ENCODE peak calls at places on chromosome 13, in four cellular contexts. D is gastrocnemius medialis, X is Caco-2, F is heart right ventricle. H is an unnamed sample.

GRCh38 chr13:42107006-42107405 is 58.6 kb downstream of the DGKH start:
- DNase-seq in D (no peak), X (no peak), F (no peak), H (no peak)

GRCh38 chr13:35675651-35676050 is 199.2 kb upstream of the MAB21L1 start:
- DNase-seq in D (no peak), X (no peak), F (no peak), H (no peak)

GRCh38 chr13:49620170-49620621 is 8.1 kb upstream of the ARL11 start:
- DNase-seq in D (no peak), X (no peak), F (peak; percentile 29), H (no peak)

GRCh38 chr13:74931698-74932433 is 550.1 kb downstream of the TBC1D4 start:
- DNase-seq in D (no peak), X (no peak), F (no peak), H (no peak)

GRCh38 chr13:53170910-53171309 is 142.3 kb downstream of the OLFM4 start:
- DNase-seq in D (peak; percentile 14), X (no peak), F (no peak), H (no peak)

GRCh38 chr13:33140161-33140560 is 123.9 kb downstream of the KL start:
- DNase-seq in D (no peak), X (no peak), F (no peak), H (no peak)

GRCh38 chr13:24131749-24132148 is 28.8 kb upstream of the SPATA13 start:
- DNase-seq in D (no peak), X (no peak), F (no peak), H (no peak)

GRCh38 chr13:26759156-26759906 is 1.3 kb downstream of the GPR12 start:
- DNase-seq in D (no peak), X (no peak), F (no peak), H (no peak)

GRCh38 chr13:68078874-68079273 is 848.7 kb upstream of the PCDH9 start:
- DNase-seq in D (no peak), X (no peak), F (no peak), H (no peak)

GRCh38 chr13:22061806-22062391 is 391.0 kb downstream of the FGF9 start:
- DNase-seq in D (no peak), X (no peak), F (no peak), H (no peak)

GRCh38 chr13:73059460-73060250 is 850 bp downstream of the KLF5 start:
- DNase-seq in D (peak; percentile 72), X (peak; percentile 83), F (peak; percentile 55), H (peak; percentile 73)

DNA sequence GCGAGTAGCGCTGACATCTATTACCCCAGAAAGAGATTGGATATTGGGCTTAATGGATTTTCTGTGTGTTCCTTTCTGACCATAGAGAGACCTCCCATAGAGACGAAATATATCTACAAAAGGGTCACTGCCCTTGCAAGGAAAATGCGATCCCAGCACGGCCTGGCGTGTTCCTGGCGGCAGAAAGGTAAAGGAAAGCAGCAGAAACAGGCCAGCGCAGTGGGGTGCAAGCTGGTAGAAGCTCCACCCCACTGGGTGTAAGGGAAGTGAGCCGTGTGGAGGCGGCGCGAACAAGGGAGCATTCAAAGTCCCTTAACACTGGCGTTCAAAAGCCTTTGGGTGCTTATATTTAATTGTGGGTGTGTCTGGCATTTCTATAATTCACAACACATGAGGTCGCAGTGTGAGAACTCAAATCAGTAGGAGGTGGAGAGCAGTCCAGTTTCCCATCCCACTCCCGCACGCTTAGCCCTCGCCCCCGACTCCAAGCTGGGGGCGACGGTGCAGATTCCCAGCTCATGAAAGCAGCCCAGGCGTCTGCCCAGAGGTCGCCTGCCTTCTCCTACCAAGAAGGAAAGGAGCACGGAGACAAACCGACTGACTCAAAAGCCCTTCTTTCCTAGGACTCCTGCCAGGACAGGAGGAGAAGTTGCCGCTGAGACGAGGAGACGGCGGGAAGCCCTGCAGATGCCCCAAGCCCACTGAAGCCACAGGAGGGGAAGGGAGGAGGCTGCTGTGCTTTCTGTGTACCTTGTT is 478.4 kb downstream of the FOXO1 start:
- DNase-seq in D (no peak), X (no peak), F (no peak), H (no peak)
- H3K4me1 ChIP-seq in D (peaks cover 29% of the 10 kb centered on the region), X (peaks cover 18% of the 10 kb centered on the region), F (peaks cover 34% of the 10 kb centered on the region), H (peaks cover 21% of the 10 kb centered on the region)

GRCh38 chr13:20671789-20672188 is 31.7 kb upstream of the IL17D start:
- DNase-seq in D (no peak), X (no peak), F (no peak), H (no peak)
- H3K36me3 ChIP-seq in D (no peaks in the 10 kb centered on the region), X (no peaks in the 10 kb centered on the region), F (no peaks in the 10 kb centered on the region), H (no peaks in the 10 kb centered on the region)

DNA sequence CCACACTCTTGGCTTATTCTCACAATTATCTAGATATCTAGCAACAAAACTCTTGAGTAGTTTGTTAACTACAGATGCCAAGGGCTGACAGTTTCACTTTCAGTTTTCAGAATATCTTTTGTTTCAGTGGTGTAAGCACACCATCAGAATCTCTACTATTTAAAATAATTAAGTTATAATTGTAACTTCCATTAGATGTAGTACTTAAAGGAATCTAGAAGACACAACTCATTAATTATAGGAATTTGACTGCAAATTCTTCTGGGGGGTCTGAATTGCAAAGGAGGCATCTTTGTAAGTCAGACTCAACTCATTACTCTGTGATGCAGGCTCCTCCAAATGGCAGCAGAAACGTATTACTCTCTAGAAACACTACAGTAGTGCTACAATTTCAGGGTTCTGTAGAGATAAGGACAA is 44.9 kb upstream of the USPL1 start:
- DNase-seq in D (no peak), X (no peak), F (no peak), H (peak; percentile 22)
- H3K4me3 ChIP-seq in D (peak overlapping the region; percentile 39), X (no peak overlapping the region), F (peak overlapping the region; percentile 25), H (peak overlapping the region; percentile 4)

GRCh38 chr13:110326263-110326904 is 19.3 kb downstream of the COL4A2 start:
- DNase-seq in D (no peak), X (no peak), F (no peak), H (no peak)
- H3K4me1 ChIP-seq in D (peaks cover 19% of the 10 kb centered on the region), X (peaks cover 17% of the 10 kb centered on the region), F (peaks cover 79% of the 10 kb centered on the region), H (no peaks in the 10 kb centered on the region)

DNA sequence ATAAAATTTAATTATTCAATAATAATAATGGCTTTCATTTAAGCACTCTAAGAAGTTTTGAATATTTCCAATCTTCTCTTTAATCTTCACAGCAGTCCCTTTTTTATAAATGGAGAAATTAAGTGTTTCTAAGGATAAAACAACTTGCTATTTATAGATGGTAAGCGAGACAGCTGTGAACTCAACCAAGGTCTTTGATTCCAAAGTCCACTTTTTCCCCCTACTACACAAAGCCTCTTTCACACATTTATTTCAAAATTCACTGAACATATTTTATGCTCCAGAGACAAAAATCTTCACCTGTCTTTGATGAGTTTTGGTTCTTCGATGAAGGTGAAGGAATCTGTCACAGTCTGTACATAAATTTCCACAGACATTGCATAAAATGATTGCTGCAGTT is 34.4 kb upstream of the FBXL3 start:
- DNase-seq in D (no peak), X (no peak), F (no peak), H (no peak)
- H3K36me3 ChIP-seq in D (no peaks in the 10 kb centered on the region), X (no peaks in the 10 kb centered on the region), F (peaks cover 27% of the 10 kb centered on the region), H (peaks cover 34% of the 10 kb centered on the region)

DNA sequence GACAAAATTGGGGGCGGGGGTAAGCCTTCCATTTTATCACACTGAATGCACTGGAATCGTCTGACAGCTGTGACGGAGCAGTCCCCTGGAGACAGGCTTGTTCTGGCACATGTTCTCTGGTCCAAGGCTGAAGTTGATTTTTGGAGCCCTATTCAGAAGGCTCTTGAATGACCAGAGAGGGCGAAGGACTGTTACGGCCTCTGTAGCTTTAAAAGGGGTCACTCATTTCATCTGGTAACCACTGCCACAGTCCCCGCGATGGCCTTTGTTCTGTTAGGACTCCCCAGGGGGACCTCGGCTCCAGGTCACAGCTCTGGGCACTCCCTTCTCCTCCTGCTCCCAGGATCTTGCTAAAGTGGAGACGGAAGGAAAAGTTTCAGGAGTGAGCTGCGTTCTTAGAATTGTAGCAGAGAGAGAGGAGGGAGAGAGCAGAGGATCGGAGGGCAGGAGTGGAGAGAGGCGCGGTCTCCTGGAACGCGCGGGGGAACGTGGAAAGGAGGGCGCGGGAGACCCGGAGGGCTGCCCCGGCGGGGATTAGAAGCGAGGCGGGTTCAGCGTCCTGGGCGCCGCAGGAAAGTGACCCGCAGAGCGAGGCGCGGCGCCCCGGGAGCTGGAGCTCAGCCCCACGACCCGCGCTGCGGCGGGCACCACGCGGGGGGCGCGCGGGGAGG is 134.3 kb upstream of the MYO16 start:
- DNase-seq in D (no peak), X (no peak), F (no peak), H (no peak)
- H3K4me3 ChIP-seq in D (no peak overlapping the region), X (no peak overlapping the region), F (peak overlapping the region; percentile 22), H (no peak overlapping the region)

GRCh38 chr13:101489635-101490034 is 37.2 kb downstream of the ITGBL1 start:
- DNase-seq in D (no peak), X (no peak), F (no peak), H (no peak)

GRCh38 chr13:101493541-101493940 is 41.1 kb downstream of the ITGBL1 start:
- DNase-seq in D (no peak), X (no peak), F (no peak), H (no peak)

GRCh38 chr13:101490400-101491015 is 38.0 kb downstream of the ITGBL1 start:
- DNase-seq in D (no peak), X (no peak), F (no peak), H (no peak)

GRCh38 chr13:101488734-101489133 is 36.3 kb downstream of the ITGBL1 start:
- DNase-seq in D (no peak), X (no peak), F (no peak), H (no peak)

DNA sequence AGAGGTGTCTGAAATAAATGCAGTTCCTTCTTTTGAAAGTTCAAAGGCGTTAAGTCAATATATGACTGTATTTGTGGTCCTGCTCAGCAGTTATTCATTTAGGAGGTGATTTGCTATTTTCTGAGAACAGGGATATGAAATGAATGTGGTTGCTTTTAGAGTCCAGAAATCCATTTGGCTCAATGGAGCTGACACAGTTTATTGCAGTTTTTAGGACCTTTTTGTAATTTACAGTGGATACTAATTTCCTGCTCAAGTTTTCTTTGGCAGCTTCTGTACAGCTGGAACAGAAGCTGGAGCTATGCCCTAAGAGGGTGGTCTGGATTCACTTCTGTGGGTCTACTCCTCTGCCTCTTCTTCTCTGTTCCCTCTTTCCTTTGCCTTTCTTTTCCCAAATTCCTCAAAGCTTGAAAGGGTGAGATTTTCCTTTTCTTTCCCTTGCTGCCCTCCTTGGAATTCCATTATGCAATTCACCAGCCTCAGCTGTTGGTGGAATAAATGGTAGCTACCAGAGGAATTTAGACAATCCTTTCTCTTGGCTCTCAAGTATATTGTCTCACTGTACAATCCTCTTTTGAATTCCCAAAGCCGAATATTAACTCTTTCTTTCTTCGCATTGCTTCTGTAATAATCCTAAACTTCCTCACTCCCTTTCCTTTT is 39.9 kb downstream of the ITGBL1 start:
- DNase-seq in D (no peak), X (no peak), F (no peak), H (no peak)
- H3K4me1 ChIP-seq in D (no peaks in the 10 kb centered on the region), X (no peaks in the 10 kb centered on the region), F (peaks cover 3% of the 10 kb centered on the region), H (no peaks in the 10 kb centered on the region)

DNA sequence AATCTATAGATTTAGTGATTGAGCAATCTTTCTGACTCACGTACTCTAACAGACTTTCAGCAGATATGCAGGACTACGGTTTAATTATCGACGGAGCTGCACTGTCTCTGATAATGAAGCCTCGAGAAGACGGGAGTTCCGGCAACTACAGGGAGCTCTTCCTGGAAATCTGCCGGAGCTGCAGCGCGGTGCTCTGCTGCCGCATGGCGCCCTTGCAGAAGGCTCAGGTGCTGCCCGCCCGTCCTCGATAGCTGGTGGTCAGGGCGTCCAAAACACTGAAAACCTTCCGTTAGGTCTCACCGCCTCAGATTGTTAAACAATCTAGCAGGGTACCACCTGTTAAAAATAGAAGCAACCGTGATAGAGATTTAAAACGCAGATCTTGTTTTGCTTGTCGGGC is 113.2 kb upstream of the MCF2L start:
- DNase-seq in D (no peak), X (peak; percentile 12), F (no peak), H (no peak)
- H3K36me3 ChIP-seq in D (no peaks in the 10 kb centered on the region), X (peaks cover 5% of the 10 kb centered on the region), F (peaks cover 31% of the 10 kb centered on the region), H (peaks cover 39% of the 10 kb centered on the region)